ENCODE peak calls at places on chromosomes 3 and 15, in eight cellular contexts. One of them, this sample, is unnamed.

GRCh38 chr3:89179355-89179997 is 72.1 kb downstream of the EPHA3 start:
- DNase-seq in CD8-positive, alpha-beta T cell: no peak
- DNase-seq in nephron progenitor cell: no peak
- DNase-seq in dorsolateral prefrontal cortex: no peak
- DNase-seq in fibroblast of the aortic adventitia: no peak
- DNase-seq in AG09319: no peak
- DNase-seq in GM13977: peak
- DNase-seq in body of pancreas: no peak
- DNase-seq in this sample: no peak

GRCh38 chr3:46127503-46127902 is 80.6 kb downstream of the CCR1 start:
- DNase-seq in nephron progenitor cell: no peak
- DNase-seq in GM13977: no peak
- DNase-seq in CD8-positive, alpha-beta T cell: no peak
- DNase-seq in dorsolateral prefrontal cortex: no peak
- DNase-seq in AG09319: peak
- DNase-seq in fibroblast of the aortic adventitia: peak
- DNase-seq in body of pancreas: no peak
- DNase-seq in this sample: no peak

GRCh38 chr3:126661965-126662364 is 7.0 kb upstream of the TXNRD3 start:
- DNase-seq in GM13977: no peak
- DNase-seq in AG09319: no peak
- DNase-seq in body of pancreas: no peak
- DNase-seq in fibroblast of the aortic adventitia: no peak
- DNase-seq in dorsolateral prefrontal cortex: no peak
- DNase-seq in CD8-positive, alpha-beta T cell: no peak
- DNase-seq in nephron progenitor cell: no peak
- DNase-seq in this sample: no peak

GRCh38 chr3:31213869-31214486 is 318.7 kb upstream of the STT3B start:
- DNase-seq in AG09319: no peak
- DNase-seq in CD8-positive, alpha-beta T cell: no peak
- DNase-seq in body of pancreas: no peak
- DNase-seq in fibroblast of the aortic adventitia: no peak
- DNase-seq in nephron progenitor cell: no peak
- DNase-seq in dorsolateral prefrontal cortex: no peak
- DNase-seq in GM13977: no peak
- DNase-seq in this sample: peak

GRCh38 chr3:84547971-84548970 is 410.5 kb upstream of the CADM2 start:
- DNase-seq in dorsolateral prefrontal cortex: no peak
- DNase-seq in GM13977: peak
- DNase-seq in fibroblast of the aortic adventitia: no peak
- DNase-seq in AG09319: no peak
- DNase-seq in nephron progenitor cell: peak
- DNase-seq in body of pancreas: peak
- DNase-seq in CD8-positive, alpha-beta T cell: no peak
- DNase-seq in this sample: no peak

GRCh38 chr15:33045066-33045810 is 149.3 kb downstream of the FMN1 start:
- DNase-seq in GM13977: no peak
- DNase-seq in fibroblast of the aortic adventitia: peak
- DNase-seq in CD8-positive, alpha-beta T cell: no peak
- DNase-seq in body of pancreas: no peak
- DNase-seq in dorsolateral prefrontal cortex: no peak
- DNase-seq in AG09319: peak
- DNase-seq in nephron progenitor cell: no peak
- DNase-seq in this sample: no peak

GRCh38 chr15:90360746-90361145 is 8.7 kb downstream of the ZNF774 start:
- DNase-seq in body of pancreas: no peak
- DNase-seq in nephron progenitor cell: no peak
- DNase-seq in dorsolateral prefrontal cortex: no peak
- DNase-seq in GM13977: no peak
- DNase-seq in CD8-positive, alpha-beta T cell: no peak
- DNase-seq in fibroblast of the aortic adventitia: no peak
- DNase-seq in AG09319: no peak
- DNase-seq in this sample: no peak

GRCh38 chr3:126258670-126259069 is 78.3 kb upstream of the ALDH1L1 start:
- DNase-seq in fibroblast of the aortic adventitia: no peak
- DNase-seq in CD8-positive, alpha-beta T cell: no peak
- DNase-seq in AG09319: no peak
- DNase-seq in GM13977: no peak
- DNase-seq in body of pancreas: no peak
- DNase-seq in nephron progenitor cell: no peak
- DNase-seq in dorsolateral prefrontal cortex: no peak
- DNase-seq in this sample: no peak

GRCh38 chr3:7695067-7695466 is 806.6 kb upstream of the LMCD1 start:
- DNase-seq in dorsolateral prefrontal cortex: no peak
- DNase-seq in nephron progenitor cell: no peak
- DNase-seq in CD8-positive, alpha-beta T cell: no peak
- DNase-seq in fibroblast of the aortic adventitia: no peak
- DNase-seq in GM13977: no peak
- DNase-seq in body of pancreas: no peak
- DNase-seq in AG09319: no peak
- DNase-seq in this sample: no peak

GRCh38 chr3:13009132-13009945 is 63.9 kb downstream of the IQSEC1 start:
- DNase-seq in fibroblast of the aortic adventitia: no peak
- DNase-seq in GM13977: peak
- DNase-seq in body of pancreas: no peak
- DNase-seq in nephron progenitor cell: no peak
- DNase-seq in dorsolateral prefrontal cortex: peak
- DNase-seq in CD8-positive, alpha-beta T cell: peak
- DNase-seq in AG09319: no peak
- DNase-seq in this sample: peak

GRCh38 chr3:135853981-135854380 is 111.5 kb upstream of the PPP2R3A start:
- DNase-seq in GM13977: no peak
- DNase-seq in AG09319: no peak
- DNase-seq in nephron progenitor cell: no peak
- DNase-seq in body of pancreas: no peak
- DNase-seq in fibroblast of the aortic adventitia: peak
- DNase-seq in dorsolateral prefrontal cortex: no peak
- DNase-seq in CD8-positive, alpha-beta T cell: no peak
- DNase-seq in this sample: no peak

GRCh38 chr3:74621581-74621980 is 7.1 kb upstream of the CNTN3 start:
- DNase-seq in body of pancreas: no peak
- DNase-seq in dorsolateral prefrontal cortex: no peak
- DNase-seq in GM13977: no peak
- DNase-seq in fibroblast of the aortic adventitia: no peak
- DNase-seq in AG09319: no peak
- DNase-seq in CD8-positive, alpha-beta T cell: no peak
- DNase-seq in nephron progenitor cell: no peak
- DNase-seq in this sample: no peak

GRCh38 chr15:39736646-39737550 is 45.7 kb downstream of the FSIP1 start:
- DNase-seq in nephron progenitor cell: no peak
- DNase-seq in body of pancreas: no peak
- DNase-seq in dorsolateral prefrontal cortex: no peak
- DNase-seq in fibroblast of the aortic adventitia: no peak
- DNase-seq in AG09319: no peak
- DNase-seq in GM13977: no peak
- DNase-seq in CD8-positive, alpha-beta T cell: no peak
- DNase-seq in this sample: no peak

GRCh38 chr15:59741274-59741906 is 52.3 kb upstream of the BNIP2 start:
- DNase-seq in nephron progenitor cell: peak
- DNase-seq in AG09319: no peak
- DNase-seq in dorsolateral prefrontal cortex: no peak
- DNase-seq in GM13977: peak
- DNase-seq in CD8-positive, alpha-beta T cell: no peak
- DNase-seq in body of pancreas: no peak
- DNase-seq in fibroblast of the aortic adventitia: peak
- DNase-seq in this sample: no peak
- TF ChIP-seq CTCF in nephron progenitor cell: no peak
- TF ChIP-seq CTCF in AG09319: peak
- TF ChIP-seq CTCF in dorsolateral prefrontal cortex: peak
- TF ChIP-seq CTCF in GM13977: peak
- TF ChIP-seq CTCF in CD8-positive, alpha-beta T cell: no peak
- TF ChIP-seq CTCF in body of pancreas: no peak
- TF ChIP-seq CTCF in fibroblast of the aortic adventitia: no peak
- TF ChIP-seq CTCF in this sample: no peak

GRCh38 chr3:122013448-122013925 is 8.6 kb downstream of the ILDR1 start:
- DNase-seq in body of pancreas: no peak
- DNase-seq in fibroblast of the aortic adventitia: no peak
- DNase-seq in GM13977: no peak
- DNase-seq in CD8-positive, alpha-beta T cell: no peak
- DNase-seq in nephron progenitor cell: no peak
- DNase-seq in AG09319: no peak
- DNase-seq in dorsolateral prefrontal cortex: no peak
- DNase-seq in this sample: no peak
- TF ChIP-seq CTCF in body of pancreas: peak
- TF ChIP-seq CTCF in fibroblast of the aortic adventitia: no peak
- TF ChIP-seq CTCF in GM13977: no peak
- TF ChIP-seq CTCF in CD8-positive, alpha-beta T cell: no peak
- TF ChIP-seq CTCF in nephron progenitor cell: no peak
- TF ChIP-seq CTCF in AG09319: no peak
- TF ChIP-seq CTCF in dorsolateral prefrontal cortex: no peak
- TF ChIP-seq CTCF in this sample: no peak

GRCh38 chr15:48811325-48811938 is 563 bp upstream of the CEP152 start:
- DNase-seq in fibroblast of the aortic adventitia: no peak
- DNase-seq in body of pancreas: no peak
- DNase-seq in nephron progenitor cell: no peak
- DNase-seq in dorsolateral prefrontal cortex: no peak
- DNase-seq in AG09319: no peak
- DNase-seq in CD8-positive, alpha-beta T cell: no peak
- DNase-seq in GM13977: no peak
- DNase-seq in this sample: no peak
- TF ChIP-seq CTCF in fibroblast of the aortic adventitia: no peak
- TF ChIP-seq CTCF in body of pancreas: peak
- TF ChIP-seq CTCF in nephron progenitor cell: no peak
- TF ChIP-seq CTCF in dorsolateral prefrontal cortex: no peak
- TF ChIP-seq CTCF in AG09319: no peak
- TF ChIP-seq CTCF in CD8-positive, alpha-beta T cell: no peak
- TF ChIP-seq CTCF in GM13977: no peak
- TF ChIP-seq CTCF in this sample: no peak

GRCh38 chr3:131193671-131194291 is 167.1 kb downstream of the NEK11 start:
- DNase-seq in nephron progenitor cell: no peak
- DNase-seq in body of pancreas: no peak
- DNase-seq in fibroblast of the aortic adventitia: no peak
- DNase-seq in AG09319: no peak
- DNase-seq in dorsolateral prefrontal cortex: no peak
- DNase-seq in GM13977: no peak
- DNase-seq in CD8-positive, alpha-beta T cell: no peak
- DNase-seq in this sample: no peak
- TF ChIP-seq CTCF in nephron progenitor cell: no peak
- TF ChIP-seq CTCF in body of pancreas: peak
- TF ChIP-seq CTCF in fibroblast of the aortic adventitia: no peak
- TF ChIP-seq CTCF in AG09319: no peak
- TF ChIP-seq CTCF in dorsolateral prefrontal cortex: peak
- TF ChIP-seq CTCF in GM13977: no peak
- TF ChIP-seq CTCF in CD8-positive, alpha-beta T cell: no peak
- TF ChIP-seq CTCF in this sample: no peak

DNA sequence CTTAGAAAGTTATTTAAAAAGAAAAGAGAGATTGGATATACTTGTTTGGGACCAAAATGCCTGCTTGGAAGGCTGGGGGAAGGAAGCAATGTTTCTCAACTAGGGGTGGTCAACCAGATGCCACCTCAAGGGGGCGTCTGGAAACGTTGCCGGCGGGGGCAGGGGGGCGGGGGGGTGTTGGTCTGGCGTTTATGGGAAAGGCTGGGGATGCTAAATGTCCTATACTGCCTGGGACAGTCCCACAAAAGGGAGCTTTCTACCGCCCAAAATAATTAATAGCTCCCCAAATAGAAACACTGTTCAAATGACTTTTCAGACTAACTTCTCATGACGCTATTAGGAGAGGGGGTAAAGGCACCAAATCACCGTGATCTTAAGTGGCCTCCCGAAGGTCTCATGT is 2.2 kb downstream of the POLG start:
- DNase-seq in AG09319: no peak
- DNase-seq in dorsolateral prefrontal cortex: no peak
- DNase-seq in GM13977: no peak
- DNase-seq in nephron progenitor cell: peak
- DNase-seq in CD8-positive, alpha-beta T cell: no peak
- DNase-seq in fibroblast of the aortic adventitia: peak
- DNase-seq in body of pancreas: no peak
- DNase-seq in this sample: no peak
- TF ChIP-seq CTCF in AG09319: peak
- TF ChIP-seq CTCF in dorsolateral prefrontal cortex: no peak
- TF ChIP-seq CTCF in GM13977: peak
- TF ChIP-seq CTCF in nephron progenitor cell: peak
- TF ChIP-seq CTCF in CD8-positive, alpha-beta T cell: peak
- TF ChIP-seq CTCF in fibroblast of the aortic adventitia: peak
- TF ChIP-seq CTCF in body of pancreas: no peak
- TF ChIP-seq CTCF in this sample: peak

GRCh38 chr15:22902046-22902445 is 63.6 kb downstream of the NIPA2 start:
- DNase-seq in AG09319: no peak
- DNase-seq in fibroblast of the aortic adventitia: no peak
- DNase-seq in CD8-positive, alpha-beta T cell: no peak
- DNase-seq in GM13977: no peak
- DNase-seq in nephron progenitor cell: no peak
- DNase-seq in body of pancreas: no peak
- DNase-seq in dorsolateral prefrontal cortex: no peak
- DNase-seq in this sample: no peak

GRCh38 chr15:22903427-22903826 is 65.0 kb downstream of the NIPA2 start:
- DNase-seq in dorsolateral prefrontal cortex: no peak
- DNase-seq in fibroblast of the aortic adventitia: no peak
- DNase-seq in CD8-positive, alpha-beta T cell: no peak
- DNase-seq in body of pancreas: no peak
- DNase-seq in AG09319: no peak
- DNase-seq in GM13977: no peak
- DNase-seq in nephron progenitor cell: no peak
- DNase-seq in this sample: no peak

GRCh38 chr15:22903961-22904534 is 65.6 kb downstream of the NIPA2 start:
- DNase-seq in nephron progenitor cell: no peak
- DNase-seq in CD8-positive, alpha-beta T cell: no peak
- DNase-seq in fibroblast of the aortic adventitia: no peak
- DNase-seq in dorsolateral prefrontal cortex: no peak
- DNase-seq in body of pancreas: peak
- DNase-seq in AG09319: no peak
- DNase-seq in GM13977: no peak
- DNase-seq in this sample: no peak

GRCh38 chr15:22902981-22903380 is 64.5 kb downstream of the NIPA2 start:
- DNase-seq in fibroblast of the aortic adventitia: no peak
- DNase-seq in AG09319: no peak
- DNase-seq in dorsolateral prefrontal cortex: no peak
- DNase-seq in GM13977: no peak
- DNase-seq in nephron progenitor cell: no peak
- DNase-seq in body of pancreas: no peak
- DNase-seq in CD8-positive, alpha-beta T cell: no peak
- DNase-seq in this sample: no peak

GRCh38 chr15:22902578-22902977 is 64.1 kb downstream of the NIPA2 start:
- DNase-seq in fibroblast of the aortic adventitia: no peak
- DNase-seq in dorsolateral prefrontal cortex: no peak
- DNase-seq in body of pancreas: no peak
- DNase-seq in GM13977: no peak
- DNase-seq in AG09319: no peak
- DNase-seq in nephron progenitor cell: no peak
- DNase-seq in CD8-positive, alpha-beta T cell: no peak
- DNase-seq in this sample: no peak
- TF ChIP-seq CTCF in fibroblast of the aortic adventitia: no peak
- TF ChIP-seq CTCF in dorsolateral prefrontal cortex: no peak
- TF ChIP-seq CTCF in body of pancreas: no peak
- TF ChIP-seq CTCF in GM13977: peak
- TF ChIP-seq CTCF in AG09319: no peak
- TF ChIP-seq CTCF in nephron progenitor cell: no peak
- TF ChIP-seq CTCF in CD8-positive, alpha-beta T cell: no peak
- TF ChIP-seq CTCF in this sample: no peak

DNA sequence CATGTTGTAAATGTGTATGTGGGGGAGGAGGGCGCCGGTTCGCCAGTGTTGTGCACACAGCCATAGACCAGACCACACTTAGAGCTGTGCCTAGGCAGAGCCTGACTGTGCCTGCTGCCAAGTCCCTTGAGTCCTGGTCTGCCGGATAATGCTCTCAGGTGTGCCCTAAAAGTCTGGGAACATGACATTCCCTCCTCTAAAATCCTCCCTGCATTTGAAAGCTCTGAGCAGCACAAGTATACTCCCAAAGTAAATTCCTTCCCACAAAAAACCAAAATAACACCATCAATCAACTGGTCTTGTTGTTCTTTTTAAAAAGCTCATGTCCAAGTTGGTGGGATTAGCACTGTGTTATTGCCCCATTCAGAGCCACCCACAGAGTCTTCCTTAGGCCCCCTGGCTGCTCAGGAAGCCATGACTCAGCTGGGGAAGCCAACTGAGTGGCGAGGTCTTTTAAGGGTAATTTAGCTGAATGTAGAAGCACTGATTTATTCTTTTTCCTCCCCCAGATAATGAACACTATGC is 147.8 kb upstream of the MCTP2 start:
- DNase-seq in GM13977: no peak
- DNase-seq in fibroblast of the aortic adventitia: peak
- DNase-seq in nephron progenitor cell: no peak
- DNase-seq in body of pancreas: no peak
- DNase-seq in AG09319: no peak
- DNase-seq in dorsolateral prefrontal cortex: no peak
- DNase-seq in CD8-positive, alpha-beta T cell: no peak
- DNase-seq in this sample: no peak
- TF ChIP-seq CTCF in GM13977: no peak
- TF ChIP-seq CTCF in fibroblast of the aortic adventitia: peak
- TF ChIP-seq CTCF in nephron progenitor cell: no peak
- TF ChIP-seq CTCF in body of pancreas: no peak
- TF ChIP-seq CTCF in AG09319: no peak
- TF ChIP-seq CTCF in dorsolateral prefrontal cortex: no peak
- TF ChIP-seq CTCF in CD8-positive, alpha-beta T cell: no peak
- TF ChIP-seq CTCF in this sample: no peak